ENCODE peak calls at places on chromosomes 2 and 18, in eight cellular contexts. S is GM23338, Z is kidney epithelial cell, K is progenitor cell of endocrine pancreas, V is WTC11, N is left lung, T is RWPE1, L is bronchial epithelial cell. Q is an unnamed sample.

GRCh38 chr2:146221826-146222225 is 1623.0 kb upstream of the ACVR2A start:
- DNase-seq in S (no peak), Z (no peak), K (no peak), V (no peak), N (no peak), T (no peak), L (no peak), Q (no peak)

GRCh38 chr18:48753741-48754140 is 197.0 kb downstream of the SMAD7 start:
- DNase-seq in S (no peak), Z (no peak), K (no peak), V (no peak), N (peak), T (no peak), L (no peak), Q (no peak)

GRCh38 chr18:32200766-32201165 is 10.9 kb downstream of the MEP1B start:
- DNase-seq in S (no peak), Z (no peak), K (no peak), V (no peak), N (no peak), T (no peak), L (no peak), Q (no peak)

GRCh38 chr2:9002637-9003365 is 683 bp downstream of the MBOAT2 start:
- DNase-seq in S (peak), Z (no peak), K (peak), V (peak), N (peak), T (peak), L (no peak), Q (peak)

GRCh38 chr2:110747522-110748488 is 15.4 kb downstream of the ACOXL start:
- DNase-seq in S (no peak), Z (no peak), K (no peak), V (no peak), N (no peak), T (no peak), L (no peak), Q (no peak)

GRCh38 chr2:96156011-96156820 is 11.0 kb upstream of the DUSP2 start:
- DNase-seq in S (no peak), Z (no peak), K (no peak), V (no peak), N (no peak), T (no peak), L (no peak), Q (no peak)

GRCh38 chr2:72755647-72756423 is 70.0 kb downstream of the EXOC6B start:
- DNase-seq in S (no peak), Z (no peak), K (no peak), V (no peak), N (no peak), T (no peak), L (peak), Q (peak)

GRCh38 chr2:8502316-8502715 is 179.5 kb upstream of the ID2 start:
- DNase-seq in S (no peak), Z (no peak), K (no peak), V (no peak), N (no peak), T (no peak), L (no peak), Q (no peak)

GRCh38 chr2:39523308-39524044 is 86.4 kb upstream of the MAP4K3 start:
- DNase-seq in S (no peak), Z (peak), K (no peak), V (no peak), N (no peak), T (peak), L (peak), Q (peak)

GRCh38 chr2:135547311-135547710 is 16.0 kb downstream of the R3HDM1 start:
- DNase-seq in S (no peak), Z (no peak), K (no peak), V (no peak), N (no peak), T (no peak), L (no peak), Q (no peak)

GRCh38 chr2:45288532-45288931 is 279.3 kb upstream of the SIX2 start:
- DNase-seq in S (no peak), Z (no peak), K (no peak), V (no peak), N (no peak), T (no peak), L (no peak), Q (no peak)

GRCh38 chr18:59067873-59068272 is 71.8 kb upstream of the SEC11C start:
- DNase-seq in S (peak), Z (no peak), K (no peak), V (peak), N (no peak), T (no peak), L (peak), Q (peak)

GRCh38 chr2:2271471-2271941 is 59.6 kb downstream of the MYT1L start:
- DNase-seq in S (no peak), Z (peak), K (no peak), V (no peak), N (no peak), T (no peak), L (no peak), Q (no peak)

GRCh38 chr2:47653036-47653435 is 129.9 kb upstream of the MSH6 start:
- DNase-seq in S (no peak), Z (no peak), K (no peak), V (no peak), N (no peak), T (no peak), L (no peak), Q (no peak)

GRCh38 chr2:231685349-231686191 is 22.8 kb upstream of the PTMA start:
- DNase-seq in S (peak), Z (no peak), K (no peak), V (peak), N (no peak), T (no peak), L (no peak), Q (no peak)

GRCh38 chr2:241724259-241724974 is 10.0 kb upstream of the D2HGDH start:
- DNase-seq in S (peak), Z (no peak), K (no peak), V (peak), N (no peak), T (no peak), L (no peak), Q (no peak)
- TF ChIP-seq CTCF in S (peak), Z (no peak), K (peak), V (peak), N (no peak), T (peak), L (no peak), Q (peak)

DNA sequence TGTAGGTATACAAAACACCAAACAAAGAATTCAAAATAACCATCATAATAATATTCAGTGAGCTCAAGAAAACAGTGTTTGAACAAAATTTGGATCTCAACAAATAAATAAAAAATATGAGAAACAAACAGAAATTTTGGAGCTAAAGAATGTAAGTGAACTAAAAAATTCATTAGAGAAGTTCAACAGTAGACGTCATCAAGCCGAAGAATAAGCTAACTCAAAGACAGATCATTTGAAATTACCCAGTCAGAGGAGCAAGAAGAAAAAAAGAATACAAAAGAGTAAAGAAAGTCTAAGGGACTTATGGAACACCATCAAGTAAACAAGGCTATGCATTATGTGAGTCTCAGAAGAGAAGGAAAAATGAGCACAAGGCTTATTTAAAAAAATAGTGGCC is 16.6 kb upstream of the SPP2 start:
- DNase-seq in S (no peak), Z (no peak), K (no peak), V (no peak), N (no peak), T (no peak), L (no peak), Q (no peak)
- TF ChIP-seq CTCF in S (no peak), Z (no peak), K (no peak), V (no peak), N (no peak), T (no peak), L (no peak), Q (no peak)

GRCh38 chr2:89850481-89850880 is 1159.0 kb downstream of the RPIA start:
- DNase-seq in S (no peak), Z (no peak), K (no peak), V (no peak), N (peak), T (peak), L (no peak), Q (no peak)
- TF ChIP-seq CTCF in S (no peak), Z (no peak), K (no peak), V (no peak), N (no peak), T (no peak), L (no peak), Q (no peak)

GRCh38 chr2:70959851-70960832 is 18.3 kb upstream of the ANKRD53 start:
- DNase-seq in S (peak), Z (no peak), K (no peak), V (peak), N (no peak), T (no peak), L (no peak), Q (no peak)

GRCh38 chr2:70961648-70961994 is 16.8 kb upstream of the ANKRD53 start:
- DNase-seq in S (no peak), Z (no peak), K (no peak), V (no peak), N (no peak), T (no peak), L (no peak), Q (no peak)

GRCh38 chr2:70959271-70959761 is 19.1 kb upstream of the ANKRD53 start:
- DNase-seq in S (no peak), Z (no peak), K (no peak), V (no peak), N (no peak), T (no peak), L (no peak), Q (no peak)

GRCh38 chr2:70962211-70962884 is 16.1 kb upstream of the ANKRD53 start:
- DNase-seq in S (no peak), Z (no peak), K (no peak), V (no peak), N (peak), T (no peak), L (no peak), Q (no peak)

GRCh38 chr2:70960833-70961647 is 17.4 kb upstream of the ANKRD53 start:
- DNase-seq in S (peak), Z (no peak), K (no peak), V (no peak), N (peak), T (no peak), L (no peak), Q (no peak)
- TF ChIP-seq CTCF in S (peak), Z (no peak), K (no peak), V (no peak), N (no peak), T (no peak), L (peak), Q (no peak)

GRCh38 chr18:13217466-13217961 is 1.0 kb upstream of the LDLRAD4 start:
- DNase-seq in S (peak), Z (no peak), K (peak), V (peak), N (peak), T (no peak), L (no peak), Q (peak)

GRCh38 chr18:13218376-13219011 is at the start of gene LDLRAD4:
- DNase-seq in S (peak), Z (no peak), K (peak), V (no peak), N (no peak), T (no peak), L (no peak), Q (no peak)

GRCh38 chr18:13217971-13218375 is 587 bp upstream of the LDLRAD4 start:
- DNase-seq in S (peak), Z (no peak), K (peak), V (peak), N (peak), T (no peak), L (no peak), Q (no peak)

GRCh38 chr18:13216092-13216582 is 2.4 kb upstream of the LDLRAD4 start:
- DNase-seq in S (peak), Z (peak), K (no peak), V (peak), N (no peak), T (peak), L (peak), Q (peak)

GRCh38 chr18:13216732-13217465 is 1.7 kb upstream of the LDLRAD4 start:
- DNase-seq in S (peak), Z (no peak), K (peak), V (peak), N (peak), T (no peak), L (no peak), Q (no peak)
- TF ChIP-seq CTCF in S (no peak), Z (no peak), K (peak), V (no peak), N (no peak), T (peak), L (peak), Q (no peak)

DNA sequence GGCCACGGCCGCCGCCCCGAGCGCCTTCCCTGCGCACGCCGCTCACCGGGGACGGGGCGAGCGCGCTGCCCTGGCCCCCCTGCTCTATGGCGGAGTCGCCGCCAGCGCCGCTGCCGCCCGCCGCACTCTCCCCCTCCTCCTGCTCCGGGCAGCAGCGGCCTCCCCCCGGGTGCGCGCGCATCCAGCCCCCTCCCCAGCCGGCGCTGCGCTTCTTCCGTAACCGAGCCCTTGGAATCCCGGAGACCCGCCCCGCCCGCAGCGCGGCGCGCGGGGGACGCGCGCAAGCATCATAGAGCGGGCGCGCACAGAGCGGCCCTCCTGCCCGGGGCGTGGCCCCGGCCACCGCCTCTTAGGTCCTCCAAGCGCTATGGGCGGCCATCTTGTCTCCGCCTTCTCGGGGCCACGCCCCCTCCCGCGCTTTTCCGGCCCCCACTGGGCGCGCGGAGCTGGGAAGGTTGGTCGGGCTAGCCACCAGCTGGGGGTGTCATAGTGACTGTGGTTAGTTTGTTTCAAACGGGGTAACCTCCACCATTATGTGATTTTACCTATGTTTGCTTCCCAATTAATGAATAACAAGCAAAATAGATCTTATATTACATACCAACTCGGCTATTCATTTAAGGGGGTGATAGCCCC is at the start of gene MBD2:
- DNase-seq in S (peak), Z (peak), K (peak), V (peak), N (peak), T (peak), L (peak), Q (peak)
- TF ChIP-seq CTCF in S (peak), Z (peak), K (peak), V (no peak), N (no peak), T (no peak), L (no peak), Q (no peak)

DNA sequence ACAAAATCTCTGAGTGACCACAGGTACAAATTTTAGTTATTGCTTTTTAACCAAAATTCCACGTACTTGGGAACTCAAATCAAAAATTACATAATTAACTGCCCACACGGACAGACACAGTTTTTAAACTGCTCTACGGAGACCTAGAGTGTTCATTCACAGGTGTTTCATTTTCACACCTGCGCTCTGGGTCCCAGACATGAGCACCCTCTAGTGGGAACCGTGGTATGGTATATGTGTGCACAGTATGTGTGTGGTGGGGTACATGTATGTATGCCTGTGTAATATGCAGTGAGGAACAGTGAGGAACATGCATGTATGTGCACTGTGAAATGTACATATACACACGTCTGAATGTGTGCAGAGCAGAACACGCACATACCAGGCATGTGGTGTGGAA is 65.0 kb downstream of the PPP4R1 start:
- DNase-seq in S (no peak), Z (no peak), K (no peak), V (no peak), N (no peak), T (no peak), L (no peak), Q (no peak)
- TF ChIP-seq CTCF in S (peak), Z (peak), K (peak), V (no peak), N (no peak), T (no peak), L (no peak), Q (peak)

DNA sequence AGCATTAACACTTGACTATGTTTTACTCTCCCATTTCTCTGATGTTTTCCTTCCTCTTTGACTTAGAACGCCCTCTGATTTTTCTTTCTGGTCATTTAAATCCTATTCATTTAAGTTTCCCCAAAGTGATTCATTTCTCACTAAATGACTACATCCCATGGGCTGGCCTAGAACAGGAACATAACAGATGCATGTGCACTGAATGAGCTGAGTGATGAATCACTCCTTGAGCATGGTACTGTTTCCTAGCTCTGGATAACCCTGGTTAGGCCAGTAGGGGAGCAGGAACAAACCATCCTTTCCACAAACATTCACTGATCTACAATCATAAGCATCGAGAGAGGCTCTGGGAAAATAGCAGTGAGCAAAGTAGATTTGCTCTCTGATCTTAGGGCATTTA is 221.9 kb upstream of the SETBP1 start:
- DNase-seq in S (no peak), Z (peak), K (no peak), V (no peak), N (no peak), T (peak), L (peak), Q (peak)
- TF ChIP-seq CTCF in S (no peak), Z (peak), K (no peak), V (no peak), N (no peak), T (no peak), L (peak), Q (peak)

DNA sequence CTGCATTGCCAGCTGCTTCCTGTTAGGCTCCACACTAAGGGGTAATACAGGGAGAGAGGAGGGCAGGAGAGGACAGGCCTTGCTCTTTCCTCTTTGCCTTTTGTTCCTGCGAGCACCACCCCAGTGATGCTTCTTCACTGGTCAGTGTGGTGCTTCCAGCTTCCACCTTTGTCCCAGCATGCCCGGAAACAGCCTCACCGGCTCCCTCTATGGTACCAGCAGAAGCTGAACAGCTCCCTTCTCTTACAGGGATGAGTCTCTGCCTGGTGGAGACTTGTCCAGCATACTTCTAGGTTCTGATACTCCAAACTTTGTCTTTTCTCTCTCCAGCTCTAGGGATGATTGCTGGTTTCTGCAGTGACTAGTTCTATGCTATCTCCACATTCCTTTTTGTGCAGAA is 413.3 kb downstream of the TSN start:
- DNase-seq in S (peak), Z (no peak), K (no peak), V (peak), N (no peak), T (no peak), L (no peak), Q (no peak)
- TF ChIP-seq CTCF in S (peak), Z (peak), K (peak), V (peak), N (no peak), T (no peak), L (no peak), Q (no peak)

GRCh38 chr2:65320042-65320711 is 92.5 kb downstream of the ACTR2 start:
- DNase-seq in S (peak), Z (peak), K (no peak), V (no peak), N (no peak), T (peak), L (peak), Q (peak)
- TF ChIP-seq CTCF in S (peak), Z (peak), K (peak), V (no peak), N (no peak), T (no peak), L (peak), Q (peak)

Q was measured in epithelial cell of esophagus.